ENCODE peak calls at places on chromosomes 7 and 10, in six cellular contexts. P is stomach, H is right cardiac atrium, G is AG09309, L is right lobe of liver, A is IMR-90. W is an unnamed sample.

GRCh38 chr7:836429-836828 is 4.2 kb downstream of the SUN1 start:
- DNase-seq in P (no peak), H (peak), G (no peak), L (peak), A (peak), W (peak)

GRCh38 chr7:15397159-15397550 is 164.7 kb downstream of the AGMO start:
- DNase-seq in P (no peak), H (peak), G (no peak), L (no peak), A (no peak), W (no peak)

GRCh38 chr7:7884855-7885254 is 83.7 kb upstream of the GLCCI1 start:
- DNase-seq in P (no peak), H (no peak), G (peak), L (no peak), A (peak), W (no peak)

GRCh38 chr7:28986028-28986427 is 27.9 kb upstream of the TRIL start:
- DNase-seq in P (peak), H (no peak), G (no peak), L (no peak), A (no peak), W (no peak)

GRCh38 chr10:30745953-30746352 is 116.4 kb upstream of the LYZL2 start:
- DNase-seq in P (no peak), H (no peak), G (no peak), L (no peak), A (no peak), W (no peak)

GRCh38 chr7:219581-220150 is 27.3 kb downstream of the FAM20C start:
- DNase-seq in P (peak), H (peak), G (no peak), L (peak), A (no peak), W (no peak)

GRCh38 chr7:38584443-38585210 is 46.5 kb downstream of the AMPH start:
- DNase-seq in P (no peak), H (peak), G (peak), L (no peak), A (peak), W (peak)

GRCh38 chr7:31934551-31934950 is 135.7 kb downstream of the PDE1C start:
- DNase-seq in P (no peak), H (no peak), G (no peak), L (no peak), A (no peak), W (peak)

DNA sequence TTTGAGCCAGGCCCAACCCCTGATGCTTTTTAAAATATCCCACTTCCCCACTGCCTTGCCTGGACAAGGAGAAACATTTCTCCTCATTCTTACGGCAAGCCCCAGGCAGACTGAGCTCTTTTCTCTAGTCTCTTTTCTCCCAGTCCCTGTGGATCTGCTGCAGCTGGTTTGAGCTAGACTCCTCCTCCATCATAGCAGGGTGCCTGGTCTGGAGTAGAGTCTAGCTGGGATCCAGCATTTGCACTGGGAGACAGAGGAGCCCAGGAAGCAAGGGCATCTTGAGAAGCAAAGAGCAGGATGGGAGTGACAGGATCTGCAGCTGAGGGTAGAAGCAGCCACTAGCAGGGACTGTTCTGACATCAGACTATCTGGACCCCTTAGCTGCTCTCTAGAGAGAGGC is 562.3 kb upstream of the COBL start:
- DNase-seq in P (no peak), H (no peak), G (no peak), L (no peak), A (no peak), W (no peak)
- H3K4me3 ChIP-seq in P (no peak), H (no peak), G (no peak), L (no peak), A (no peak), W (no peak)

GRCh38 chr7:20459411-20459810 is 128.7 kb downstream of the ITGB8 start:
- DNase-seq in P (no peak), H (no peak), G (no peak), L (no peak), A (no peak), W (no peak)
- H3K4me3 ChIP-seq in P (no peak), H (no peak), G (no peak), L (no peak), A (no peak), W (no peak)

GRCh38 chr10:119651514-119652327 is 541 bp downstream of the BAG3 start:
- DNase-seq in P (peak), H (peak), G (no peak), L (no peak), A (no peak), W (peak)

GRCh38 chr10:119654540-119654939 is 3.4 kb downstream of the BAG3 start:
- DNase-seq in P (peak), H (peak), G (no peak), L (peak), A (no peak), W (no peak)

GRCh38 chr10:119650692-119651513 is at the start of gene BAG3:
- DNase-seq in P (peak), H (peak), G (peak), L (peak), A (peak), W (peak)

GRCh38 chr10:119652361-119652760 is 1.2 kb downstream of the BAG3 start:
- DNase-seq in P (no peak), H (no peak), G (peak), L (no peak), A (peak), W (peak)

DNA sequence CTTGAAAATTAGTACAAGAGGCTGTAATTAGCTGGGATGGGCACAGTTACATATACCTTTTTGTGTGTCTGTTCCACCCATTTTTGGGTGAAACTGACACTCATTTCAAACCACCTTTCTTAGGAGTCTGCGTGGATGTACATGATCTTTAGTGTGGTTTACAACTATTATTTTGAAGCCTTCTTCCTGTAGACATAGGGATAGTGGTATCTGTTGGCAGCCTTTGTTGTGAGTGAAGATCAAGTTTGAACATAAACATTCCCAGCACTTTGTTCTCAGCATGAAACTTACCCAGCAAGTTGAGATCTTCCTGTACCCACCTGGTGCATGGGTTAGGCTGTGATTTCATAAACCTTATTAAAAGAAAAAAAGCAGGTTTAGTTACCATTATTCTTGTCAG is 2.0 kb downstream of the BAG3 start:
- DNase-seq in P (no peak), H (no peak), G (no peak), L (no peak), A (peak), W (peak)
- H3K4me3 ChIP-seq in P (peak), H (peak), G (peak), L (peak), A (peak), W (peak)

GRCh38 chr7:99379043-99379577 is 4.6 kb downstream of the ARPC1B start:
- DNase-seq in P (peak), H (peak), G (peak), L (no peak), A (peak), W (peak)
- H3K4me3 ChIP-seq in P (no peak), H (no peak), G (no peak), L (no peak), A (no peak), W (peak)

GRCh38 chr10:125161570-125162139 is 1.3 kb upstream of the CTBP2 start:
- DNase-seq in P (peak), H (peak), G (no peak), L (no peak), A (peak), W (no peak)
- H3K4me3 ChIP-seq in P (peak), H (peak), G (peak), L (peak), A (peak), W (peak)

GRCh38 chr10:122117475-122117874 is 128.5 kb downstream of the TACC2 start:
- DNase-seq in P (no peak), H (no peak), G (no peak), L (no peak), A (no peak), W (no peak)
- H3K4me3 ChIP-seq in P (no peak), H (no peak), G (no peak), L (no peak), A (no peak), W (no peak)

DNA sequence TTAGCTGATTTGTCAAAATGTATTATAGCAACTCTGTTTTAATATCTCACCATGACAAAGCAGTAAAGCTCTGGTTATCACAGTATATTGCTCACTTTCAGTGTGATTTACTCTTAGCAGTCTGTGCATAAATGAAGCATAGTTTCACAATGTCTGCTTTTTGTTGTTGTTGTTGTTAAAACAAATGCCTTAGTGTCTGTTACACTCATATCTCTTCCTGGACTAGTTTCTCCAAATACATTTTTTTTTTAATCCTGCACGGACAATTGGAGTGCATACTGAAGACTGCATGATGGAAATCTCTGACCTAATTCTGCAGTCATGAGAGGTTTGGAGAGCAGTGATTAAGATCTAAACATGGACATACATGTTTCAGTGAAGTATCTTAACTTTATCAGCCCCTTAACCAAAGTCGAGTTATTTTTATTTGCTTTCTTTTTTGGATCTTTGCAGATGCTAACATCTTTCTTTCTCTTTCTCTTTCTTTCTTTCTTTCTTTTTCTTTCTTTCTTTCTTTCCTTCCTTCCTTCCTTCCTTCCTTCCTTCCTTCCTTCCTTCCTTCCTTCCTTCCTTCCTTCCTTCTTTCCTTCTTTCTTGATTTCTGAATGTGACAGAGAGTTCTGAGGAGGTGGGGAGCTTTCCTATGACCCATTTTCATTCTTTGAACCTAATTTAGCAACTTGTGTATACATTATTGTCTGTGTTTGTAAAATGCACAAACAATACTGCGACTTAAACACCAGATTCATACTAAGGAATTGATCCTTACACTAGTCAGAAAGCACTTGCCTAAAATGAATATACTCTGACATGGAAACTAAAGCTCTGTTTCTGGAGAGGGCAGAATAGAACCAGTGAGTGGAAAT is 161.5 kb upstream of the AGR3 start:
- DNase-seq in P (no peak), H (no peak), G (no peak), L (no peak), A (peak), W (peak)
- H3K4me3 ChIP-seq in P (no peak), H (no peak), G (no peak), L (no peak), A (no peak), W (peak)

GRCh38 chr10:119597405-119598186 is 832 bp upstream of the TIAL1 start:
- DNase-seq in P (no peak), H (no peak), G (no peak), L (no peak), A (no peak), W (no peak)
- H3K4me3 ChIP-seq in P (peak), H (peak), G (peak), L (peak), A (peak), W (peak)

GRCh38 chr7:55477781-55478374 is 94.4 kb downstream of the VOPP1 start:
- DNase-seq in P (no peak), H (no peak), G (peak), L (no peak), A (peak), W (peak)
- H3K4me3 ChIP-seq in P (no peak), H (no peak), G (no peak), L (no peak), A (no peak), W (peak)

W was measured in adipocyte.